ENCODE peak calls at places on chromosomes 2 and 18, in ten cellular contexts. One of them, this sample, is unnamed.

GRCh38 chr2:76850969-76851368 is 671.2 kb downstream of the LRRTM4 start:
- DNase-seq in naive thymus-derived CD8-positive, alpha-beta T cell: no peak
- DNase-seq in activated CD4-positive, alpha-beta T cell treated with anti-CD3 and anti-CD28 coated beads for 1 hour: no peak
- DNase-seq in PC-3: no peak
- DNase-seq in head of caudate nucleus: no peak
- DNase-seq in AG20443: no peak
- DNase-seq in T-helper 1 cell: no peak
- DNase-seq in foreskin fibroblast: no peak
- DNase-seq in GM13976: no peak
- DNase-seq in stimulated activated CD4-positive, alpha-beta T cell treated with anti-CD3 and anti-CD28 coated beads, Interleukin-12 subunit alpha, Interleukin-12 subunit beta, amount 100 ng/mL, for 48 hours: no peak
- DNase-seq in this sample: no peak

GRCh38 chr2:95328386-95329125 is 31.4 kb downstream of the KCNIP3 start:
- DNase-seq in AG20443: peak; percentile 71
- DNase-seq in GM13976: no peak
- DNase-seq in head of caudate nucleus: no peak
- DNase-seq in stimulated activated CD4-positive, alpha-beta T cell treated with anti-CD3 and anti-CD28 coated beads, Interleukin-12 subunit alpha, Interleukin-12 subunit beta, amount 100 ng/mL, for 48 hours: no peak
- DNase-seq in activated CD4-positive, alpha-beta T cell treated with anti-CD3 and anti-CD28 coated beads for 1 hour: no peak
- DNase-seq in foreskin fibroblast: peak; percentile 70
- DNase-seq in naive thymus-derived CD8-positive, alpha-beta T cell: no peak
- DNase-seq in T-helper 1 cell: no peak
- DNase-seq in PC-3: no peak
- DNase-seq in this sample: no peak

GRCh38 chr18:79737426-79737825 is 57.8 kb downstream of the CTDP1 start:
- DNase-seq in T-helper 1 cell: no peak
- DNase-seq in foreskin fibroblast: no peak
- DNase-seq in naive thymus-derived CD8-positive, alpha-beta T cell: no peak
- DNase-seq in AG20443: no peak
- DNase-seq in stimulated activated CD4-positive, alpha-beta T cell treated with anti-CD3 and anti-CD28 coated beads, Interleukin-12 subunit alpha, Interleukin-12 subunit beta, amount 100 ng/mL, for 48 hours: no peak
- DNase-seq in PC-3: no peak
- DNase-seq in GM13976: no peak
- DNase-seq in activated CD4-positive, alpha-beta T cell treated with anti-CD3 and anti-CD28 coated beads for 1 hour: no peak
- DNase-seq in head of caudate nucleus: no peak
- DNase-seq in this sample: no peak

GRCh38 chr2:240368746-240369724 is 66.4 kb upstream of the GPC1 start:
- DNase-seq in stimulated activated CD4-positive, alpha-beta T cell treated with anti-CD3 and anti-CD28 coated beads, Interleukin-12 subunit alpha, Interleukin-12 subunit beta, amount 100 ng/mL, for 48 hours: no peak
- DNase-seq in naive thymus-derived CD8-positive, alpha-beta T cell: no peak
- DNase-seq in activated CD4-positive, alpha-beta T cell treated with anti-CD3 and anti-CD28 coated beads for 1 hour: no peak
- DNase-seq in AG20443: no peak
- DNase-seq in T-helper 1 cell: no peak
- DNase-seq in foreskin fibroblast: no peak
- DNase-seq in GM13976: no peak
- DNase-seq in PC-3: no peak
- DNase-seq in head of caudate nucleus: no peak
- DNase-seq in this sample: no peak

GRCh38 chr2:11579867-11580659 is 46.2 kb downstream of the GREB1 start:
- DNase-seq in activated CD4-positive, alpha-beta T cell treated with anti-CD3 and anti-CD28 coated beads for 1 hour: no peak
- DNase-seq in head of caudate nucleus: no peak
- DNase-seq in stimulated activated CD4-positive, alpha-beta T cell treated with anti-CD3 and anti-CD28 coated beads, Interleukin-12 subunit alpha, Interleukin-12 subunit beta, amount 100 ng/mL, for 48 hours: no peak
- DNase-seq in T-helper 1 cell: no peak
- DNase-seq in AG20443: no peak
- DNase-seq in foreskin fibroblast: no peak
- DNase-seq in PC-3: no peak
- DNase-seq in naive thymus-derived CD8-positive, alpha-beta T cell: no peak
- DNase-seq in GM13976: no peak
- DNase-seq in this sample: no peak

GRCh38 chr18:37944871-37945270 is 379.3 kb upstream of the CELF4 start:
- DNase-seq in GM13976: no peak
- DNase-seq in naive thymus-derived CD8-positive, alpha-beta T cell: no peak
- DNase-seq in PC-3: no peak
- DNase-seq in head of caudate nucleus: no peak
- DNase-seq in foreskin fibroblast: no peak
- DNase-seq in T-helper 1 cell: no peak
- DNase-seq in AG20443: no peak
- DNase-seq in activated CD4-positive, alpha-beta T cell treated with anti-CD3 and anti-CD28 coated beads for 1 hour: no peak
- DNase-seq in stimulated activated CD4-positive, alpha-beta T cell treated with anti-CD3 and anti-CD28 coated beads, Interleukin-12 subunit alpha, Interleukin-12 subunit beta, amount 100 ng/mL, for 48 hours: no peak
- DNase-seq in this sample: no peak

GRCh38 chr2:69770193-69770702 is 28.3 kb downstream of the ANXA4 start:
- DNase-seq in naive thymus-derived CD8-positive, alpha-beta T cell: no peak
- DNase-seq in head of caudate nucleus: no peak
- DNase-seq in GM13976: no peak
- DNase-seq in activated CD4-positive, alpha-beta T cell treated with anti-CD3 and anti-CD28 coated beads for 1 hour: no peak
- DNase-seq in T-helper 1 cell: no peak
- DNase-seq in stimulated activated CD4-positive, alpha-beta T cell treated with anti-CD3 and anti-CD28 coated beads, Interleukin-12 subunit alpha, Interleukin-12 subunit beta, amount 100 ng/mL, for 48 hours: no peak
- DNase-seq in foreskin fibroblast: peak; percentile 92
- DNase-seq in PC-3: peak; percentile 94
- DNase-seq in AG20443: peak; percentile 84
- DNase-seq in this sample: no peak

GRCh38 chr2:201188449-201188848 is 5.5 kb downstream of the CASP10 start:
- DNase-seq in foreskin fibroblast: no peak
- DNase-seq in activated CD4-positive, alpha-beta T cell treated with anti-CD3 and anti-CD28 coated beads for 1 hour: no peak
- DNase-seq in head of caudate nucleus: no peak
- DNase-seq in AG20443: no peak
- DNase-seq in T-helper 1 cell: no peak
- DNase-seq in stimulated activated CD4-positive, alpha-beta T cell treated with anti-CD3 and anti-CD28 coated beads, Interleukin-12 subunit alpha, Interleukin-12 subunit beta, amount 100 ng/mL, for 48 hours: no peak
- DNase-seq in PC-3: no peak
- DNase-seq in naive thymus-derived CD8-positive, alpha-beta T cell: no peak
- DNase-seq in GM13976: no peak
- DNase-seq in this sample: no peak

GRCh38 chr2:236661064-236661761 is 91.6 kb downstream of the ACKR3 start:
- DNase-seq in naive thymus-derived CD8-positive, alpha-beta T cell: no peak
- DNase-seq in AG20443: peak; percentile 46
- DNase-seq in activated CD4-positive, alpha-beta T cell treated with anti-CD3 and anti-CD28 coated beads for 1 hour: no peak
- DNase-seq in head of caudate nucleus: no peak
- DNase-seq in T-helper 1 cell: no peak
- DNase-seq in foreskin fibroblast: no peak
- DNase-seq in GM13976: no peak
- DNase-seq in stimulated activated CD4-positive, alpha-beta T cell treated with anti-CD3 and anti-CD28 coated beads, Interleukin-12 subunit alpha, Interleukin-12 subunit beta, amount 100 ng/mL, for 48 hours: no peak
- DNase-seq in PC-3: peak; percentile 93
- DNase-seq in this sample: no peak

GRCh38 chr18:29160123-29160522 is 983.2 kb upstream of the CDH2 start:
- DNase-seq in naive thymus-derived CD8-positive, alpha-beta T cell: no peak
- DNase-seq in foreskin fibroblast: peak; percentile 24
- DNase-seq in head of caudate nucleus: no peak
- DNase-seq in GM13976: no peak
- DNase-seq in stimulated activated CD4-positive, alpha-beta T cell treated with anti-CD3 and anti-CD28 coated beads, Interleukin-12 subunit alpha, Interleukin-12 subunit beta, amount 100 ng/mL, for 48 hours: no peak
- DNase-seq in activated CD4-positive, alpha-beta T cell treated with anti-CD3 and anti-CD28 coated beads for 1 hour: no peak
- DNase-seq in PC-3: peak; percentile 35
- DNase-seq in AG20443: no peak
- DNase-seq in T-helper 1 cell: no peak
- DNase-seq in this sample: no peak

GRCh38 chr2:3771576-3771975 is 68.2 kb downstream of the DCDC2C start:
- DNase-seq in activated CD4-positive, alpha-beta T cell treated with anti-CD3 and anti-CD28 coated beads for 1 hour: no peak
- DNase-seq in GM13976: no peak
- DNase-seq in PC-3: no peak
- DNase-seq in AG20443: no peak
- DNase-seq in foreskin fibroblast: no peak
- DNase-seq in T-helper 1 cell: no peak
- DNase-seq in stimulated activated CD4-positive, alpha-beta T cell treated with anti-CD3 and anti-CD28 coated beads, Interleukin-12 subunit alpha, Interleukin-12 subunit beta, amount 100 ng/mL, for 48 hours: no peak
- DNase-seq in head of caudate nucleus: no peak
- DNase-seq in naive thymus-derived CD8-positive, alpha-beta T cell: no peak
- DNase-seq in this sample: no peak

GRCh38 chr2:11628675-11629074 is 41.3 kb downstream of the NTSR2 start:
- DNase-seq in AG20443: no peak
- DNase-seq in foreskin fibroblast: no peak
- DNase-seq in naive thymus-derived CD8-positive, alpha-beta T cell: no peak
- DNase-seq in head of caudate nucleus: no peak
- DNase-seq in PC-3: no peak
- DNase-seq in activated CD4-positive, alpha-beta T cell treated with anti-CD3 and anti-CD28 coated beads for 1 hour: no peak
- DNase-seq in stimulated activated CD4-positive, alpha-beta T cell treated with anti-CD3 and anti-CD28 coated beads, Interleukin-12 subunit alpha, Interleukin-12 subunit beta, amount 100 ng/mL, for 48 hours: no peak
- DNase-seq in GM13976: no peak
- DNase-seq in T-helper 1 cell: no peak
- DNase-seq in this sample: no peak

GRCh38 chr18:66495844-66496243 is 108.0 kb downstream of the CDH19 start:
- DNase-seq in T-helper 1 cell: no peak
- DNase-seq in AG20443: no peak
- DNase-seq in activated CD4-positive, alpha-beta T cell treated with anti-CD3 and anti-CD28 coated beads for 1 hour: no peak
- DNase-seq in foreskin fibroblast: no peak
- DNase-seq in head of caudate nucleus: peak; percentile 54
- DNase-seq in PC-3: peak; percentile 80
- DNase-seq in naive thymus-derived CD8-positive, alpha-beta T cell: no peak
- DNase-seq in GM13976: peak; percentile 1
- DNase-seq in stimulated activated CD4-positive, alpha-beta T cell treated with anti-CD3 and anti-CD28 coated beads, Interleukin-12 subunit alpha, Interleukin-12 subunit beta, amount 100 ng/mL, for 48 hours: no peak
- DNase-seq in this sample: peak; percentile 7

GRCh38 chr2:44949329-44950151 is 8.0 kb downstream of the SIX3 start:
- DNase-seq in AG20443: peak; percentile 68
- DNase-seq in naive thymus-derived CD8-positive, alpha-beta T cell: no peak
- DNase-seq in foreskin fibroblast: peak; percentile 70
- DNase-seq in PC-3: no peak
- DNase-seq in stimulated activated CD4-positive, alpha-beta T cell treated with anti-CD3 and anti-CD28 coated beads, Interleukin-12 subunit alpha, Interleukin-12 subunit beta, amount 100 ng/mL, for 48 hours: no peak
- DNase-seq in T-helper 1 cell: no peak
- DNase-seq in activated CD4-positive, alpha-beta T cell treated with anti-CD3 and anti-CD28 coated beads for 1 hour: no peak
- DNase-seq in GM13976: no peak
- DNase-seq in head of caudate nucleus: no peak
- DNase-seq in this sample: peak; percentile 3

GRCh38 chr2:23633966-23634365 is 249.0 kb downstream of the KLHL29 start:
- DNase-seq in naive thymus-derived CD8-positive, alpha-beta T cell: no peak
- DNase-seq in activated CD4-positive, alpha-beta T cell treated with anti-CD3 and anti-CD28 coated beads for 1 hour: no peak
- DNase-seq in stimulated activated CD4-positive, alpha-beta T cell treated with anti-CD3 and anti-CD28 coated beads, Interleukin-12 subunit alpha, Interleukin-12 subunit beta, amount 100 ng/mL, for 48 hours: no peak
- DNase-seq in GM13976: no peak
- DNase-seq in T-helper 1 cell: no peak
- DNase-seq in head of caudate nucleus: no peak
- DNase-seq in PC-3: no peak
- DNase-seq in foreskin fibroblast: no peak
- DNase-seq in AG20443: no peak
- DNase-seq in this sample: no peak

GRCh38 chr18:53785811-53786210 is 438.7 kb downstream of the MBD2 start:
- DNase-seq in GM13976: no peak
- DNase-seq in foreskin fibroblast: no peak
- DNase-seq in stimulated activated CD4-positive, alpha-beta T cell treated with anti-CD3 and anti-CD28 coated beads, Interleukin-12 subunit alpha, Interleukin-12 subunit beta, amount 100 ng/mL, for 48 hours: no peak
- DNase-seq in activated CD4-positive, alpha-beta T cell treated with anti-CD3 and anti-CD28 coated beads for 1 hour: no peak
- DNase-seq in AG20443: no peak
- DNase-seq in naive thymus-derived CD8-positive, alpha-beta T cell: no peak
- DNase-seq in head of caudate nucleus: no peak
- DNase-seq in T-helper 1 cell: no peak
- DNase-seq in PC-3: no peak
- DNase-seq in this sample: no peak

GRCh38 chr2:45568935-45569334 is 42.1 kb downstream of the SRBD1 start:
- DNase-seq in head of caudate nucleus: no peak
- DNase-seq in GM13976: no peak
- DNase-seq in foreskin fibroblast: no peak
- DNase-seq in stimulated activated CD4-positive, alpha-beta T cell treated with anti-CD3 and anti-CD28 coated beads, Interleukin-12 subunit alpha, Interleukin-12 subunit beta, amount 100 ng/mL, for 48 hours: no peak
- DNase-seq in naive thymus-derived CD8-positive, alpha-beta T cell: no peak
- DNase-seq in activated CD4-positive, alpha-beta T cell treated with anti-CD3 and anti-CD28 coated beads for 1 hour: no peak
- DNase-seq in T-helper 1 cell: no peak
- DNase-seq in AG20443: no peak
- DNase-seq in PC-3: peak; percentile 14
- DNase-seq in this sample: no peak

GRCh38 chr18:34709631-34710429 is at the start of gene DTNA:
- DNase-seq in stimulated activated CD4-positive, alpha-beta T cell treated with anti-CD3 and anti-CD28 coated beads, Interleukin-12 subunit alpha, Interleukin-12 subunit beta, amount 100 ng/mL, for 48 hours: no peak
- DNase-seq in AG20443: peak; percentile 69
- DNase-seq in PC-3: peak; percentile 26
- DNase-seq in T-helper 1 cell: no peak
- DNase-seq in naive thymus-derived CD8-positive, alpha-beta T cell: no peak
- DNase-seq in foreskin fibroblast: peak; percentile 97
- DNase-seq in GM13976: no peak
- DNase-seq in activated CD4-positive, alpha-beta T cell treated with anti-CD3 and anti-CD28 coated beads for 1 hour: no peak
- DNase-seq in head of caudate nucleus: peak; percentile 14
- DNase-seq in this sample: peak; percentile 54

GRCh38 chr18:8548186-8548585 is 61.1 kb upstream of the RAB12 start:
- DNase-seq in AG20443: peak; percentile 62
- DNase-seq in T-helper 1 cell: no peak
- DNase-seq in head of caudate nucleus: no peak
- DNase-seq in naive thymus-derived CD8-positive, alpha-beta T cell: no peak
- DNase-seq in PC-3: peak; percentile 57
- DNase-seq in stimulated activated CD4-positive, alpha-beta T cell treated with anti-CD3 and anti-CD28 coated beads, Interleukin-12 subunit alpha, Interleukin-12 subunit beta, amount 100 ng/mL, for 48 hours: no peak
- DNase-seq in foreskin fibroblast: peak; percentile 2
- DNase-seq in GM13976: no peak
- DNase-seq in activated CD4-positive, alpha-beta T cell treated with anti-CD3 and anti-CD28 coated beads for 1 hour: no peak
- DNase-seq in this sample: no peak

GRCh38 chr18:63188063-63188462 is 131.5 kb downstream of the BCL2 start:
- DNase-seq in stimulated activated CD4-positive, alpha-beta T cell treated with anti-CD3 and anti-CD28 coated beads, Interleukin-12 subunit alpha, Interleukin-12 subunit beta, amount 100 ng/mL, for 48 hours: no peak
- DNase-seq in foreskin fibroblast: no peak
- DNase-seq in naive thymus-derived CD8-positive, alpha-beta T cell: no peak
- DNase-seq in GM13976: no peak
- DNase-seq in AG20443: no peak
- DNase-seq in head of caudate nucleus: no peak
- DNase-seq in activated CD4-positive, alpha-beta T cell treated with anti-CD3 and anti-CD28 coated beads for 1 hour: no peak
- DNase-seq in PC-3: no peak
- DNase-seq in T-helper 1 cell: no peak
- DNase-seq in this sample: no peak

GRCh38 chr2:155218945-155219344 is 520.5 kb downstream of the KCNJ3 start:
- DNase-seq in AG20443: no peak
- DNase-seq in T-helper 1 cell: no peak
- DNase-seq in foreskin fibroblast: no peak
- DNase-seq in GM13976: no peak
- DNase-seq in naive thymus-derived CD8-positive, alpha-beta T cell: no peak
- DNase-seq in head of caudate nucleus: no peak
- DNase-seq in stimulated activated CD4-positive, alpha-beta T cell treated with anti-CD3 and anti-CD28 coated beads, Interleukin-12 subunit alpha, Interleukin-12 subunit beta, amount 100 ng/mL, for 48 hours: no peak
- DNase-seq in activated CD4-positive, alpha-beta T cell treated with anti-CD3 and anti-CD28 coated beads for 1 hour: no peak
- DNase-seq in PC-3: no peak
- DNase-seq in this sample: no peak

GRCh38 chr2:149832256-149832655 is 244.7 kb upstream of the MMADHC start:
- DNase-seq in head of caudate nucleus: no peak
- DNase-seq in activated CD4-positive, alpha-beta T cell treated with anti-CD3 and anti-CD28 coated beads for 1 hour: no peak
- DNase-seq in foreskin fibroblast: peak; percentile 25
- DNase-seq in GM13976: no peak
- DNase-seq in stimulated activated CD4-positive, alpha-beta T cell treated with anti-CD3 and anti-CD28 coated beads, Interleukin-12 subunit alpha, Interleukin-12 subunit beta, amount 100 ng/mL, for 48 hours: no peak
- DNase-seq in PC-3: peak; percentile 37
- DNase-seq in AG20443: no peak
- DNase-seq in T-helper 1 cell: no peak
- DNase-seq in naive thymus-derived CD8-positive, alpha-beta T cell: no peak
- DNase-seq in this sample: no peak

GRCh38 chr2:134142903-134143302 is 111.0 kb upstream of the MGAT5 start:
- DNase-seq in stimulated activated CD4-positive, alpha-beta T cell treated with anti-CD3 and anti-CD28 coated beads, Interleukin-12 subunit alpha, Interleukin-12 subunit beta, amount 100 ng/mL, for 48 hours: no peak
- DNase-seq in T-helper 1 cell: no peak
- DNase-seq in naive thymus-derived CD8-positive, alpha-beta T cell: no peak
- DNase-seq in foreskin fibroblast: no peak
- DNase-seq in activated CD4-positive, alpha-beta T cell treated with anti-CD3 and anti-CD28 coated beads for 1 hour: no peak
- DNase-seq in AG20443: no peak
- DNase-seq in GM13976: no peak
- DNase-seq in head of caudate nucleus: no peak
- DNase-seq in PC-3: peak; percentile 71
- DNase-seq in this sample: no peak

GRCh38 chr2:207969249-207969648 is 56.1 kb downstream of the PLEKHM3 start:
- DNase-seq in T-helper 1 cell: no peak
- DNase-seq in naive thymus-derived CD8-positive, alpha-beta T cell: no peak
- DNase-seq in head of caudate nucleus: no peak
- DNase-seq in foreskin fibroblast: no peak
- DNase-seq in PC-3: no peak
- DNase-seq in stimulated activated CD4-positive, alpha-beta T cell treated with anti-CD3 and anti-CD28 coated beads, Interleukin-12 subunit alpha, Interleukin-12 subunit beta, amount 100 ng/mL, for 48 hours: no peak
- DNase-seq in activated CD4-positive, alpha-beta T cell treated with anti-CD3 and anti-CD28 coated beads for 1 hour: no peak
- DNase-seq in GM13976: no peak
- DNase-seq in AG20443: no peak
- DNase-seq in this sample: no peak

GRCh38 chr2:159150208-159150607 is 136.3 kb downstream of the WDSUB1 start:
- DNase-seq in activated CD4-positive, alpha-beta T cell treated with anti-CD3 and anti-CD28 coated beads for 1 hour: no peak
- DNase-seq in head of caudate nucleus: no peak
- DNase-seq in GM13976: no peak
- DNase-seq in T-helper 1 cell: no peak
- DNase-seq in stimulated activated CD4-positive, alpha-beta T cell treated with anti-CD3 and anti-CD28 coated beads, Interleukin-12 subunit alpha, Interleukin-12 subunit beta, amount 100 ng/mL, for 48 hours: no peak
- DNase-seq in PC-3: no peak
- DNase-seq in AG20443: no peak
- DNase-seq in foreskin fibroblast: peak; percentile 42
- DNase-seq in naive thymus-derived CD8-positive, alpha-beta T cell: no peak
- DNase-seq in this sample: no peak

GRCh38 chr2:148350211-148350610 is 294.3 kb upstream of the EPC2 start:
- DNase-seq in naive thymus-derived CD8-positive, alpha-beta T cell: no peak
- DNase-seq in AG20443: no peak
- DNase-seq in foreskin fibroblast: no peak
- DNase-seq in GM13976: no peak
- DNase-seq in PC-3: no peak
- DNase-seq in stimulated activated CD4-positive, alpha-beta T cell treated with anti-CD3 and anti-CD28 coated beads, Interleukin-12 subunit alpha, Interleukin-12 subunit beta, amount 100 ng/mL, for 48 hours: no peak
- DNase-seq in head of caudate nucleus: no peak
- DNase-seq in activated CD4-positive, alpha-beta T cell treated with anti-CD3 and anti-CD28 coated beads for 1 hour: no peak
- DNase-seq in T-helper 1 cell: no peak
- DNase-seq in this sample: no peak

GRCh38 chr18:47149457-47150028 is 757 bp downstream of the HDHD2 start:
- DNase-seq in AG20443: peak; percentile 24
- DNase-seq in PC-3: no peak
- DNase-seq in naive thymus-derived CD8-positive, alpha-beta T cell: no peak
- DNase-seq in head of caudate nucleus: no peak
- DNase-seq in GM13976: no peak
- DNase-seq in foreskin fibroblast: peak; percentile 24
- DNase-seq in T-helper 1 cell: no peak
- DNase-seq in stimulated activated CD4-positive, alpha-beta T cell treated with anti-CD3 and anti-CD28 coated beads, Interleukin-12 subunit alpha, Interleukin-12 subunit beta, amount 100 ng/mL, for 48 hours: no peak
- DNase-seq in activated CD4-positive, alpha-beta T cell treated with anti-CD3 and anti-CD28 coated beads for 1 hour: no peak
- DNase-seq in this sample: no peak

GRCh38 chr2:237692601-237693079 is 65.3 kb downstream of the LRRFIP1 start:
- DNase-seq in T-helper 1 cell: no peak
- DNase-seq in activated CD4-positive, alpha-beta T cell treated with anti-CD3 and anti-CD28 coated beads for 1 hour: no peak
- DNase-seq in naive thymus-derived CD8-positive, alpha-beta T cell: no peak
- DNase-seq in PC-3: peak; percentile 25
- DNase-seq in head of caudate nucleus: no peak
- DNase-seq in AG20443: peak; percentile 24
- DNase-seq in foreskin fibroblast: peak; percentile 48
- DNase-seq in stimulated activated CD4-positive, alpha-beta T cell treated with anti-CD3 and anti-CD28 coated beads, Interleukin-12 subunit alpha, Interleukin-12 subunit beta, amount 100 ng/mL, for 48 hours: no peak
- DNase-seq in GM13976: no peak
- DNase-seq in this sample: no peak

This sample was measured in substantia nigra.